ENCODE peak calls at places on chromosomes 4 and X, in ten cellular contexts. C is ACHN; X is HT-29; Y is T47D; W is HFF-Myc; B is HT1080; Q is activated CD8-positive, alpha-beta memory T cell treated with anti-CD3 and anti-CD28 coated beads for 1 hour; H is sciatic nerve; N is mucosa of gallbladder; Z is amniotic stem cell. L is an unnamed sample.

GRCh38 chrX:57156397-57157049 is 19.3 kb upstream of the SPIN2A start:
- DNase-seq in C (peak), X (peak), Y (peak), W (no peak), B (peak), Q (no peak), H (no peak), N (no peak), Z (no peak), L (peak)

GRCh38 chrX:68332156-68332823 is 101.0 kb downstream of the OPHN1 start:
- DNase-seq in C (no peak), X (no peak), Y (no peak), W (no peak), B (no peak), Q (no peak), H (no peak), N (no peak), Z (no peak), L (no peak)

GRCh38 chr4:111230265-111230664 is 607.4 kb upstream of the PITX2 start:
- DNase-seq in C (no peak), X (no peak), Y (no peak), W (no peak), B (no peak), Q (no peak), H (no peak), N (no peak), Z (no peak), L (no peak)

GRCh38 chr4:57632564-57632963 is 522.4 kb upstream of the IGFBP7 start:
- DNase-seq in C (no peak), X (no peak), Y (no peak), W (no peak), B (no peak), Q (no peak), H (no peak), N (no peak), Z (no peak), L (no peak)

GRCh38 chr4:32775049-32775448 is 2054.9 kb downstream of the PCDH7 start:
- DNase-seq in C (peak), X (peak), Y (peak), W (no peak), B (peak), Q (no peak), H (no peak), N (peak), Z (no peak), L (peak)

GRCh38 chr4:163482197-163482596 is 8.6 kb upstream of the TKTL2 start:
- DNase-seq in C (no peak), X (no peak), Y (no peak), W (no peak), B (no peak), Q (no peak), H (no peak), N (no peak), Z (no peak), L (no peak)

GRCh38 chr4:17812125-17812524 is 1.3 kb downstream of the NCAPG start:
- DNase-seq in C (no peak), X (no peak), Y (no peak), W (no peak), B (no peak), Q (no peak), H (no peak), N (no peak), Z (no peak), L (no peak)

GRCh38 chr4:105306158-105306781 is 159.6 kb downstream of the TET2 start:
- DNase-seq in C (no peak), X (no peak), Y (no peak), W (no peak), B (peak), Q (no peak), H (no peak), N (no peak), Z (no peak), L (no peak)

GRCh38 chrX:78650906-78651437 is 8.2 kb downstream of the RTL3 start:
- DNase-seq in C (peak), X (no peak), Y (no peak), W (no peak), B (peak), Q (no peak), H (no peak), N (no peak), Z (peak), L (peak)

GRCh38 chr4:47668810-47669408 is 169.0 kb downstream of the CORIN start:
- DNase-seq in C (peak), X (peak), Y (peak), W (peak), B (peak), Q (no peak), H (no peak), N (peak), Z (peak), L (peak)

GRCh38 chr4:160026720-160027119 is 923.8 kb downstream of the RAPGEF2 start:
- DNase-seq in C (peak), X (peak), Y (no peak), W (no peak), B (peak), Q (no peak), H (no peak), N (no peak), Z (no peak), L (no peak)

GRCh38 chr4:43556262-43556661 is 663.7 kb downstream of the GRXCR1 start:
- DNase-seq in C (no peak), X (no peak), Y (no peak), W (no peak), B (no peak), Q (no peak), H (no peak), N (no peak), Z (no peak), L (no peak)

GRCh38 chrX:2875798-2876399 is 47.2 kb downstream of the GYG2 start:
- DNase-seq in C (peak), X (peak), Y (no peak), W (no peak), B (peak), Q (no peak), H (no peak), N (no peak), Z (no peak), L (no peak)

GRCh38 chrX:130594453-130594916 is 192.7 kb downstream of the RBMX2 start:
- DNase-seq in C (no peak), X (no peak), Y (no peak), W (no peak), B (no peak), Q (no peak), H (no peak), N (no peak), Z (no peak), L (no peak)

GRCh38 chrX:150982235-150982785 is 825 bp upstream of the HMGB3 start:
- DNase-seq in C (no peak), X (no peak), Y (no peak), W (no peak), B (no peak), Q (no peak), H (no peak), N (no peak), Z (no peak), L (no peak)

GRCh38 chr4:100539706-100540105 is 21.9 kb upstream of the EMCN start:
- DNase-seq in C (no peak), X (no peak), Y (no peak), W (no peak), B (no peak), Q (no peak), H (no peak), N (no peak), Z (no peak), L (peak)

GRCh38 chr4:173504181-173504503 is 25.9 kb downstream of the HAND2 start:
- DNase-seq in C (no peak), X (no peak), Y (no peak), W (no peak), B (no peak), Q (no peak), H (no peak), N (no peak), Z (no peak), L (no peak)

GRCh38 chrX:51487960-51488267 is 8.5 kb downstream of the NUDT11 start:
- DNase-seq in C (no peak), X (no peak), Y (no peak), W (no peak), B (no peak), Q (no peak), H (no peak), N (no peak), Z (no peak), L (no peak)

GRCh38 chrX:1673337-1673736 is 58.5 kb downstream of the ASMT start:
- DNase-seq in C (peak), X (peak), Y (no peak), W (no peak), B (peak), Q (no peak), H (peak), N (no peak), Z (no peak), L (peak)